ENCODE peak calls at places on chromosomes 4 and X, in nine cellular contexts. One of them, this sample, is unnamed.

GRCh38 chrX:124405868-124406267 is 59.5 kb downstream of the SH2D1A start:
- DNase-seq in stimulated activated naive CD4-positive, alpha-beta T cell: no peak
- DNase-seq in GM04504: no peak
- DNase-seq in NCI-H82: no peak
- DNase-seq in GM20000: no peak
- DNase-seq in cardiac fibroblast: no peak
- DNase-seq in RKO: no peak
- DNase-seq in effector memory CD8-positive, alpha-beta T cell: no peak
- DNase-seq in GM12878: no peak
- DNase-seq in this sample: no peak

GRCh38 chr4:186137193-186137792 is 32.8 kb downstream of the FAM149A start:
- DNase-seq in stimulated activated naive CD4-positive, alpha-beta T cell: no peak
- DNase-seq in GM04504: no peak
- DNase-seq in NCI-H82: peak
- DNase-seq in GM20000: peak
- DNase-seq in cardiac fibroblast: peak
- DNase-seq in RKO: peak
- DNase-seq in effector memory CD8-positive, alpha-beta T cell: no peak
- DNase-seq in GM12878: no peak
- DNase-seq in this sample: no peak

GRCh38 chr4:25351777-25352421 is 25.2 kb upstream of the ANAPC4 start:
- DNase-seq in stimulated activated naive CD4-positive, alpha-beta T cell: no peak
- DNase-seq in GM04504: peak
- DNase-seq in NCI-H82: no peak
- DNase-seq in GM20000: no peak
- DNase-seq in cardiac fibroblast: peak
- DNase-seq in RKO: peak
- DNase-seq in effector memory CD8-positive, alpha-beta T cell: no peak
- DNase-seq in GM12878: no peak
- DNase-seq in this sample: no peak

GRCh38 chrX:134990475-134991473 is at the start of gene SMIM10:
- DNase-seq in stimulated activated naive CD4-positive, alpha-beta T cell: no peak
- DNase-seq in GM04504: peak
- DNase-seq in NCI-H82: peak
- DNase-seq in GM20000: peak
- DNase-seq in cardiac fibroblast: peak
- DNase-seq in RKO: no peak
- DNase-seq in effector memory CD8-positive, alpha-beta T cell: no peak
- DNase-seq in GM12878: no peak
- DNase-seq in this sample: peak

GRCh38 chr4:23388699-23389395 is 501.0 kb downstream of the PPARGC1A start:
- DNase-seq in stimulated activated naive CD4-positive, alpha-beta T cell: no peak
- DNase-seq in GM04504: no peak
- DNase-seq in NCI-H82: no peak
- DNase-seq in GM20000: no peak
- DNase-seq in cardiac fibroblast: no peak
- DNase-seq in RKO: no peak
- DNase-seq in effector memory CD8-positive, alpha-beta T cell: no peak
- DNase-seq in GM12878: no peak
- DNase-seq in this sample: no peak

GRCh38 chrX:82412851-82413250 is 1095.2 kb upstream of the POU3F4 start:
- DNase-seq in stimulated activated naive CD4-positive, alpha-beta T cell: no peak
- DNase-seq in GM04504: no peak
- DNase-seq in NCI-H82: no peak
- DNase-seq in GM20000: no peak
- DNase-seq in cardiac fibroblast: no peak
- DNase-seq in RKO: peak
- DNase-seq in effector memory CD8-positive, alpha-beta T cell: no peak
- DNase-seq in GM12878: no peak
- DNase-seq in this sample: no peak

GRCh38 chr4:88705805-88706518 is 8.3 kb upstream of the NAP1L5 start:
- DNase-seq in stimulated activated naive CD4-positive, alpha-beta T cell: no peak
- DNase-seq in GM04504: no peak
- DNase-seq in NCI-H82: no peak
- DNase-seq in GM20000: no peak
- DNase-seq in cardiac fibroblast: peak
- DNase-seq in RKO: no peak
- DNase-seq in effector memory CD8-positive, alpha-beta T cell: no peak
- DNase-seq in GM12878: no peak
- DNase-seq in this sample: no peak

GRCh38 chr4:177448850-177449249 is 6.6 kb upstream of the AGA start:
- DNase-seq in stimulated activated naive CD4-positive, alpha-beta T cell: no peak
- DNase-seq in GM04504: peak
- DNase-seq in NCI-H82: no peak
- DNase-seq in GM20000: no peak
- DNase-seq in cardiac fibroblast: peak
- DNase-seq in RKO: no peak
- DNase-seq in effector memory CD8-positive, alpha-beta T cell: no peak
- DNase-seq in GM12878: no peak
- DNase-seq in this sample: no peak

GRCh38 chr4:77100234-77100633 is 24.4 kb upstream of the CCNI start:
- DNase-seq in stimulated activated naive CD4-positive, alpha-beta T cell: no peak
- DNase-seq in GM04504: no peak
- DNase-seq in NCI-H82: no peak
- DNase-seq in GM20000: no peak
- DNase-seq in cardiac fibroblast: no peak
- DNase-seq in RKO: no peak
- DNase-seq in effector memory CD8-positive, alpha-beta T cell: no peak
- DNase-seq in GM12878: no peak
- DNase-seq in this sample: no peak

GRCh38 chrX:24646745-24647182 is 383 bp downstream of the PCYT1B start:
- DNase-seq in stimulated activated naive CD4-positive, alpha-beta T cell: no peak
- DNase-seq in GM04504: no peak
- DNase-seq in NCI-H82: peak
- DNase-seq in GM20000: no peak
- DNase-seq in cardiac fibroblast: peak
- DNase-seq in RKO: no peak
- DNase-seq in effector memory CD8-positive, alpha-beta T cell: no peak
- DNase-seq in GM12878: no peak
- DNase-seq in this sample: no peak

GRCh38 chrX:135625995-135626394 is 87.4 kb upstream of the CT45A1 start:
- DNase-seq in stimulated activated naive CD4-positive, alpha-beta T cell: no peak
- DNase-seq in GM04504: no peak
- DNase-seq in NCI-H82: peak
- DNase-seq in GM20000: no peak
- DNase-seq in cardiac fibroblast: peak
- DNase-seq in RKO: peak
- DNase-seq in effector memory CD8-positive, alpha-beta T cell: no peak
- DNase-seq in GM12878: no peak
- DNase-seq in this sample: no peak

GRCh38 chr4:67320645-67321044 is 224.7 kb downstream of the CENPC start:
- DNase-seq in stimulated activated naive CD4-positive, alpha-beta T cell: no peak
- DNase-seq in GM04504: no peak
- DNase-seq in NCI-H82: no peak
- DNase-seq in GM20000: no peak
- DNase-seq in cardiac fibroblast: no peak
- DNase-seq in RKO: no peak
- DNase-seq in effector memory CD8-positive, alpha-beta T cell: no peak
- DNase-seq in GM12878: no peak
- DNase-seq in this sample: no peak

GRCh38 chrX:55710701-55711100 is 6.8 kb upstream of the RRAGB start:
- DNase-seq in stimulated activated naive CD4-positive, alpha-beta T cell: no peak
- DNase-seq in GM04504: peak
- DNase-seq in NCI-H82: no peak
- DNase-seq in GM20000: no peak
- DNase-seq in cardiac fibroblast: peak
- DNase-seq in RKO: peak
- DNase-seq in effector memory CD8-positive, alpha-beta T cell: no peak
- DNase-seq in GM12878: no peak
- DNase-seq in this sample: no peak

GRCh38 chrX:154411981-154412340 is 622 bp downstream of the TAFAZZIN start:
- DNase-seq in stimulated activated naive CD4-positive, alpha-beta T cell: no peak
- DNase-seq in GM04504: no peak
- DNase-seq in NCI-H82: peak
- DNase-seq in GM20000: peak
- DNase-seq in cardiac fibroblast: peak
- DNase-seq in RKO: peak
- DNase-seq in effector memory CD8-positive, alpha-beta T cell: no peak
- DNase-seq in GM12878: no peak
- DNase-seq in this sample: peak

GRCh38 chrX:118666521-118666920 is 60.9 kb upstream of the IL13RA1 start:
- DNase-seq in stimulated activated naive CD4-positive, alpha-beta T cell: no peak
- DNase-seq in GM04504: no peak
- DNase-seq in NCI-H82: no peak
- DNase-seq in GM20000: no peak
- DNase-seq in cardiac fibroblast: peak
- DNase-seq in RKO: no peak
- DNase-seq in effector memory CD8-positive, alpha-beta T cell: no peak
- DNase-seq in GM12878: no peak
- DNase-seq in this sample: no peak

GRCh38 chr4:106588906-106589305 is 220.3 kb upstream of the GIMD1 start:
- DNase-seq in stimulated activated naive CD4-positive, alpha-beta T cell: no peak
- DNase-seq in GM04504: no peak
- DNase-seq in NCI-H82: no peak
- DNase-seq in GM20000: no peak
- DNase-seq in cardiac fibroblast: no peak
- DNase-seq in RKO: no peak
- DNase-seq in effector memory CD8-positive, alpha-beta T cell: no peak
- DNase-seq in GM12878: no peak
- DNase-seq in this sample: no peak

GRCh38 chrX:79138658-79139241 is 5.7 kb upstream of the GPR174 start:
- DNase-seq in stimulated activated naive CD4-positive, alpha-beta T cell: no peak
- DNase-seq in GM04504: no peak
- DNase-seq in NCI-H82: no peak
- DNase-seq in GM20000: peak
- DNase-seq in cardiac fibroblast: no peak
- DNase-seq in RKO: no peak
- DNase-seq in effector memory CD8-positive, alpha-beta T cell: no peak
- DNase-seq in GM12878: peak
- DNase-seq in this sample: no peak

GRCh38 chrX:134669378-134670098 is 11.3 kb upstream of the PLAC1 start:
- DNase-seq in stimulated activated naive CD4-positive, alpha-beta T cell: no peak
- DNase-seq in GM04504: peak
- DNase-seq in NCI-H82: no peak
- DNase-seq in GM20000: no peak
- DNase-seq in cardiac fibroblast: peak
- DNase-seq in RKO: no peak
- DNase-seq in effector memory CD8-positive, alpha-beta T cell: no peak
- DNase-seq in GM12878: no peak
- DNase-seq in this sample: no peak

GRCh38 chr4:47562297-47562696 is 77.2 kb downstream of the ATP10D start:
- DNase-seq in stimulated activated naive CD4-positive, alpha-beta T cell: no peak
- DNase-seq in GM04504: no peak
- DNase-seq in NCI-H82: no peak
- DNase-seq in GM20000: no peak
- DNase-seq in cardiac fibroblast: no peak
- DNase-seq in RKO: no peak
- DNase-seq in effector memory CD8-positive, alpha-beta T cell: no peak
- DNase-seq in GM12878: no peak
- DNase-seq in this sample: no peak

GRCh38 chrX:13891367-13892146 is 74.7 kb upstream of the GPM6B start:
- DNase-seq in stimulated activated naive CD4-positive, alpha-beta T cell: no peak
- DNase-seq in GM04504: no peak
- DNase-seq in NCI-H82: no peak
- DNase-seq in GM20000: no peak
- DNase-seq in cardiac fibroblast: no peak
- DNase-seq in RKO: no peak
- DNase-seq in effector memory CD8-positive, alpha-beta T cell: no peak
- DNase-seq in GM12878: no peak
- DNase-seq in this sample: no peak

GRCh38 chrX:65073233-65073632 is 97.0 kb upstream of the ZC4H2 start:
- DNase-seq in stimulated activated naive CD4-positive, alpha-beta T cell: no peak
- DNase-seq in GM04504: no peak
- DNase-seq in NCI-H82: no peak
- DNase-seq in GM20000: no peak
- DNase-seq in cardiac fibroblast: no peak
- DNase-seq in RKO: no peak
- DNase-seq in effector memory CD8-positive, alpha-beta T cell: no peak
- DNase-seq in GM12878: no peak
- DNase-seq in this sample: no peak

GRCh38 chr4:133866328-133866699 is 335.3 kb downstream of the PABPC4L start:
- DNase-seq in stimulated activated naive CD4-positive, alpha-beta T cell: no peak
- DNase-seq in GM04504: no peak
- DNase-seq in NCI-H82: no peak
- DNase-seq in GM20000: no peak
- DNase-seq in cardiac fibroblast: peak
- DNase-seq in RKO: no peak
- DNase-seq in effector memory CD8-positive, alpha-beta T cell: no peak
- DNase-seq in GM12878: no peak
- DNase-seq in this sample: no peak

GRCh38 chr4:111399523-111400135 is 745.6 kb upstream of the FAM241A start:
- DNase-seq in stimulated activated naive CD4-positive, alpha-beta T cell: no peak
- DNase-seq in GM04504: no peak
- DNase-seq in NCI-H82: peak
- DNase-seq in GM20000: no peak
- DNase-seq in cardiac fibroblast: peak
- DNase-seq in RKO: no peak
- DNase-seq in effector memory CD8-positive, alpha-beta T cell: no peak
- DNase-seq in GM12878: no peak
- DNase-seq in this sample: no peak

GRCh38 chr4:26780524-26780923 is 80.1 kb upstream of the STIM2 start:
- DNase-seq in stimulated activated naive CD4-positive, alpha-beta T cell: no peak
- DNase-seq in GM04504: no peak
- DNase-seq in NCI-H82: no peak
- DNase-seq in GM20000: no peak
- DNase-seq in cardiac fibroblast: peak
- DNase-seq in RKO: no peak
- DNase-seq in effector memory CD8-positive, alpha-beta T cell: no peak
- DNase-seq in GM12878: no peak
- DNase-seq in this sample: no peak

GRCh38 chrX:7638053-7638452 is 204.9 kb upstream of the VCX start:
- DNase-seq in stimulated activated naive CD4-positive, alpha-beta T cell: no peak
- DNase-seq in GM04504: no peak
- DNase-seq in NCI-H82: no peak
- DNase-seq in GM20000: no peak
- DNase-seq in cardiac fibroblast: no peak
- DNase-seq in RKO: no peak
- DNase-seq in effector memory CD8-positive, alpha-beta T cell: no peak
- DNase-seq in GM12878: no peak
- DNase-seq in this sample: no peak

GRCh38 chr4:18593297-18594002 is 571.9 kb upstream of the LCORL start:
- DNase-seq in stimulated activated naive CD4-positive, alpha-beta T cell: peak
- DNase-seq in GM04504: peak
- DNase-seq in NCI-H82: peak
- DNase-seq in GM20000: peak
- DNase-seq in cardiac fibroblast: peak
- DNase-seq in RKO: peak
- DNase-seq in effector memory CD8-positive, alpha-beta T cell: peak
- DNase-seq in GM12878: peak
- DNase-seq in this sample: no peak

GRCh38 chrX:40169193-40170086 is 71.7 kb upstream of the BCOR start:
- DNase-seq in stimulated activated naive CD4-positive, alpha-beta T cell: peak
- DNase-seq in GM04504: no peak
- DNase-seq in NCI-H82: peak
- DNase-seq in GM20000: peak
- DNase-seq in cardiac fibroblast: peak
- DNase-seq in RKO: peak
- DNase-seq in effector memory CD8-positive, alpha-beta T cell: peak
- DNase-seq in GM12878: no peak
- DNase-seq in this sample: peak

GRCh38 chr4:63296773-63297172 is 1112.5 kb downstream of the TECRL start:
- DNase-seq in stimulated activated naive CD4-positive, alpha-beta T cell: no peak
- DNase-seq in GM04504: no peak
- DNase-seq in NCI-H82: peak
- DNase-seq in GM20000: no peak
- DNase-seq in cardiac fibroblast: no peak
- DNase-seq in RKO: peak
- DNase-seq in effector memory CD8-positive, alpha-beta T cell: no peak
- DNase-seq in GM12878: no peak
- DNase-seq in this sample: no peak

GRCh38 chr4:56261027-56261426 is 126.3 kb downstream of the AASDH start:
- DNase-seq in stimulated activated naive CD4-positive, alpha-beta T cell: peak
- DNase-seq in GM04504: no peak
- DNase-seq in NCI-H82: no peak
- DNase-seq in GM20000: peak
- DNase-seq in cardiac fibroblast: no peak
- DNase-seq in RKO: no peak
- DNase-seq in effector memory CD8-positive, alpha-beta T cell: no peak
- DNase-seq in GM12878: peak
- DNase-seq in this sample: no peak

GRCh38 chr4:79331126-79331876 is 5.4 kb upstream of the NAA11 start:
- DNase-seq in stimulated activated naive CD4-positive, alpha-beta T cell: no peak
- DNase-seq in GM04504: no peak
- DNase-seq in NCI-H82: peak
- DNase-seq in GM20000: no peak
- DNase-seq in cardiac fibroblast: no peak
- DNase-seq in RKO: peak
- DNase-seq in effector memory CD8-positive, alpha-beta T cell: no peak
- DNase-seq in GM12878: no peak
- DNase-seq in this sample: no peak

GRCh38 chrX:63561425-63561824 is 210.3 kb upstream of the SPIN4 start:
- DNase-seq in stimulated activated naive CD4-positive, alpha-beta T cell: no peak
- DNase-seq in GM04504: no peak
- DNase-seq in NCI-H82: peak
- DNase-seq in GM20000: no peak
- DNase-seq in cardiac fibroblast: peak
- DNase-seq in RKO: peak
- DNase-seq in effector memory CD8-positive, alpha-beta T cell: no peak
- DNase-seq in GM12878: no peak
- DNase-seq in this sample: no peak